ENCODE peak calls at places on chromosomes 11 and 22, in five cellular contexts. One of them, this sample, is unnamed.
A peak's percentile ranks its signal among the peaks of the same experiment; 100 is the strongest.

GRCh38 chr11:24234822-24235508 is 261.9 kb upstream of the LUZP2 start:
- DNase-seq in neural progenitor cell: peak; percentile 53
- DNase-seq in HCT116: no peak
- DNase-seq in hepatocyte: peak; percentile 65
- DNase-seq in GM23248: peak; percentile 7
- DNase-seq in this sample: peak; percentile 42

GRCh38 chr22:43811777-43812148 is 342 bp downstream of the EFCAB6 start:
- DNase-seq in hepatocyte: peak; percentile 55
- DNase-seq in GM23248: peak; percentile 81
- DNase-seq in neural progenitor cell: no peak
- DNase-seq in HCT116: no peak
- DNase-seq in this sample: peak; percentile 8

GRCh38 chr22:39574779-39575551 is 4.4 kb downstream of the CACNA1I start:
- DNase-seq in hepatocyte: peak; percentile 68
- DNase-seq in HCT116: peak; percentile 80
- DNase-seq in neural progenitor cell: no peak
- DNase-seq in GM23248: peak; percentile 96
- DNase-seq in this sample: peak; percentile 86

GRCh38 chr11:127601578-127601977 is 601.0 kb upstream of the KIRREL3 start:
- DNase-seq in GM23248: no peak
- DNase-seq in neural progenitor cell: no peak
- DNase-seq in HCT116: no peak
- DNase-seq in hepatocyte: no peak
- DNase-seq in this sample: no peak

GRCh38 chr22:25700996-25701815 is 40.8 kb upstream of the MYO18B start:
- DNase-seq in HCT116: no peak
- DNase-seq in GM23248: peak; percentile 27
- DNase-seq in neural progenitor cell: peak; percentile 31
- DNase-seq in hepatocyte: peak; percentile 34
- DNase-seq in this sample: no peak

GRCh38 chr11:6249822-6250555 is 9.6 kb upstream of the CCKBR start:
- DNase-seq in hepatocyte: peak; percentile 78
- DNase-seq in neural progenitor cell: no peak
- DNase-seq in GM23248: peak; percentile 92
- DNase-seq in HCT116: peak; percentile 18
- DNase-seq in this sample: peak; percentile 77

GRCh38 chr11:1532606-1533341 is 39.3 kb downstream of the DUSP8 start:
- DNase-seq in HCT116: no peak
- DNase-seq in hepatocyte: no peak
- DNase-seq in GM23248: peak; percentile 89
- DNase-seq in neural progenitor cell: no peak
- DNase-seq in this sample: no peak

GRCh38 chr11:16080688-16081388 is 275.5 kb downstream of the SOX6 start:
- DNase-seq in HCT116: no peak
- DNase-seq in neural progenitor cell: no peak
- DNase-seq in hepatocyte: no peak
- DNase-seq in GM23248: no peak
- DNase-seq in this sample: no peak

GRCh38 chr11:122095950-122096942 is 19.8 kb downstream of the BLID start:
- DNase-seq in HCT116: no peak
- DNase-seq in hepatocyte: no peak
- DNase-seq in neural progenitor cell: no peak
- DNase-seq in GM23248: peak; percentile 52
- DNase-seq in this sample: peak; percentile 51

GRCh38 chr11:61973603-61974162 is 6.2 kb upstream of the FTH1 start:
- DNase-seq in hepatocyte: no peak
- DNase-seq in GM23248: no peak
- DNase-seq in HCT116: no peak
- DNase-seq in neural progenitor cell: peak; percentile 30
- DNase-seq in this sample: no peak

GRCh38 chr11:10646005-10646404 is 47.5 kb downstream of the IRAG1 start:
- DNase-seq in hepatocyte: no peak
- DNase-seq in GM23248: no peak
- DNase-seq in neural progenitor cell: no peak
- DNase-seq in HCT116: no peak
- DNase-seq in this sample: no peak

GRCh38 chr11:59891781-59892181 is 13.2 kb downstream of the OOSP3 start:
- DNase-seq in HCT116: no peak
- DNase-seq in neural progenitor cell: peak; percentile 64
- DNase-seq in GM23248: peak; percentile 10
- DNase-seq in hepatocyte: peak; percentile 14
- DNase-seq in this sample: no peak

GRCh38 chr11:70547386-70547785 is 149.1 kb downstream of the CTTN start:
- DNase-seq in HCT116: no peak
- DNase-seq in neural progenitor cell: no peak
- DNase-seq in GM23248: no peak
- DNase-seq in hepatocyte: no peak
- DNase-seq in this sample: no peak

GRCh38 chr11:65569164-65569972 is 909 bp upstream of the ZNRD2 start:
- DNase-seq in neural progenitor cell: no peak
- DNase-seq in HCT116: no peak
- DNase-seq in GM23248: peak; percentile 17
- DNase-seq in hepatocyte: no peak
- DNase-seq in this sample: no peak

GRCh38 chr11:69493931-69494821 is 12.7 kb downstream of the LINC01488 start:
- DNase-seq in HCT116: no peak
- DNase-seq in neural progenitor cell: no peak
- DNase-seq in GM23248: no peak
- DNase-seq in hepatocyte: no peak
- DNase-seq in this sample: no peak

GRCh38 chr11:20501971-20502370 is 97.4 kb upstream of the SLC6A5 start:
- DNase-seq in GM23248: no peak
- DNase-seq in HCT116: no peak
- DNase-seq in hepatocyte: no peak
- DNase-seq in neural progenitor cell: no peak
- DNase-seq in this sample: no peak

GRCh38 chr11:20497124-20497792 is 102.2 kb upstream of the SLC6A5 start:
- DNase-seq in GM23248: no peak
- DNase-seq in hepatocyte: no peak
- DNase-seq in HCT116: no peak
- DNase-seq in neural progenitor cell: no peak
- DNase-seq in this sample: no peak

DNA sequence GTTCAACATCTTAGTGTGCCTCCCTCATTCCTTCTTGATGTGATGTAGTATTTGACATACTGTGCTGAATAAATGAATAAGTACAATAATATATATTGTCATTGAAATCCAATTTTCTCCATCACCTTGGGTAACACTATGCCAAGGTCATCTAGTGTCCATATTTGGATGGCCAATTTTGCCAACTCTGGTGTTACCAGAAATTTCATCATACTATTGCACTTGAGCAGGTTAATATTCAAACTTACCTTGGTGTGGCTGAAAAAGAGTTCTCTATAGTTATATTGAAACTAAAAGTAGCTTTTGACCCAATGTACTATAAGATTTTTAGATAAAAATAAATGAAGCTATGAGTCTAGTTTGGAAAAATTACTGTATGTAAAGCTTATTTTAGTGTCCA is 98.2 kb upstream of the SLC6A5 start:
- DNase-seq in hepatocyte: no peak
- DNase-seq in neural progenitor cell: no peak
- DNase-seq in HCT116: no peak
- DNase-seq in GM23248: no peak
- DNase-seq in this sample: no peak
- H3K4me2 ChIP-seq in hepatocyte: no peak overlapping the region
- H3K4me2 ChIP-seq in neural progenitor cell: no peak overlapping the region
- H3K4me2 ChIP-seq in HCT116: no peak overlapping the region
- H3K4me2 ChIP-seq in GM23248: no peak overlapping the region
- H3K4me2 ChIP-seq in this sample: no peak overlapping the region

DNA sequence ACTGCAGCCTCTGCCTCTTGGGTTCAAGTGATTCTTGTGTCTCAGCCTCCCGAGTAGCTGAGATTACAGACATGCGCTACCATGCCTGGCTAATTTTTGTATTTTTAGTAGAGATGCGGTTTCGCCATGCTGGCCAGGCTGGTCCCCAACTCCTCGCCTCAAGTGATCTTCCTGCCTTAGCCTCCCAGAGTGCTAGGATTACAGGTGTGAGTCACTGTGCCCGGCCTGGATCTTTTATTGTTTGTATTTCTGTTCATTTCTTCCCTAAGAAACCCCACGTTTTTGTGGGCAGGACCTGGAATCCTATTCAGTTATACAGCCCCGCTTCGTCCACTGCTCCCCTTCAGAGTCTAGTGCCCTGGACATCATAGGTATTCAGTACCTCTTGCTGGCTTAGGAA is 28.7 kb downstream of the ZBTB16 start:
- DNase-seq in GM23248: no peak
- DNase-seq in hepatocyte: no peak
- DNase-seq in neural progenitor cell: no peak
- DNase-seq in HCT116: no peak
- DNase-seq in this sample: peak; percentile 23
- H3K4me1 ChIP-seq in GM23248: no peaks in the 10 kb centered on the region
- H3K4me1 ChIP-seq in hepatocyte: peaks cover 38% of the 10 kb centered on the region
- H3K4me1 ChIP-seq in neural progenitor cell: peaks cover 82% of the 10 kb centered on the region
- H3K4me1 ChIP-seq in HCT116: no peaks in the 10 kb centered on the region
- H3K4me1 ChIP-seq in this sample: no peaks in the 10 kb centered on the region

GRCh38 chr11:113994077-113994954 is 19.4 kb downstream of the HTR3A start:
- DNase-seq in neural progenitor cell: peak; percentile 76
- DNase-seq in hepatocyte: peak; percentile 34
- DNase-seq in GM23248: peak; percentile 27
- DNase-seq in HCT116: no peak
- DNase-seq in this sample: peak; percentile 43
- TF ChIP-seq EZH2phosphoT487 in neural progenitor cell: no peak
- TF ChIP-seq EZH2phosphoT487 in hepatocyte: no peak
- TF ChIP-seq EZH2phosphoT487 in GM23248: no peak
- TF ChIP-seq EZH2phosphoT487 in HCT116: no peak
- TF ChIP-seq EZH2phosphoT487 in this sample: no peak

DNA sequence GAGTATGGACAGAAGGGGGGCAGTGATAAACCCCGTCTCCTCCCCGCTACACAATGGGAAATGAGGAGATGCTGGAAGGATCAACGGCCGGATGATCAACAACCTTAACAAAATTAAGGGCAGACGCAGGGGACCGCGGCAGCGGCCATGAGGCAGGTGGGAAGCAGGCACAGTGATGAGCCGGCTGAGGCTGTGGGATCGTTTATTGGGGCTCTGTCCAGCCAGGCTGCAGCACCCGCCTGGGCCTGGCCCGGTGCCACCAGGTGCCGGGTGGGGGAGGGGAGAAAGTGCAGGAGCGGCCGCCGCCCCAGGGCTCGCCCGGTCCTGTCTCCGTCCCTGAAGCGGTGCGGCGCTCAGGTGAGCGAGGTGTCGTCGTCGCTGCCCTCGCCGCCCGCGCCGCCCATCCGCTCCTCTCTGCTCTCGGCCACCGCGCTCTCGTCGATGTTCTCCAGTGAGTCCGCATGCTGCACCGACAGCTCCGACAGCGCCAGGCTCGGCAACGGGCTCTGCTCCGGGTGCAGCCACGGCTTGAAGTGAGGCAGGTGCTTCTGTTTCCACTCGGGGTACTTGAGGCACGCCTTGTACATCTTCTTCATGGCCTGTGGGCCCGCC is 2.4 kb upstream of the ARAP1 start:
- DNase-seq in neural progenitor cell: no peak
- DNase-seq in GM23248: no peak
- DNase-seq in HCT116: no peak
- DNase-seq in hepatocyte: no peak
- DNase-seq in this sample: no peak
- H3K4me2 ChIP-seq in neural progenitor cell: no peak overlapping the region
- H3K4me2 ChIP-seq in GM23248: no peak overlapping the region
- H3K4me2 ChIP-seq in HCT116: no peak overlapping the region
- H3K4me2 ChIP-seq in hepatocyte: no peak overlapping the region
- H3K4me2 ChIP-seq in this sample: no peak overlapping the region

This sample was measured in PC-3.